ENCODE peak calls at places on chromosomes 7 and 10, in eight cellular contexts. U is K562, R is left ventricle myocardium inferior, Q is HepG2, X is lung, H is mammary epithelial cell, J is endodermal cell, Z is heart right ventricle. V is an unnamed sample.

GRCh38 chr7:71566991-71567390 is 435.0 kb downstream of the GALNT17 start:
- DNase-seq in U (no peak), R (no peak), Q (no peak), X (no peak), H (no peak), J (peak; percentile 26), Z (no peak), V (no peak)

GRCh38 chr10:4803822-4804221 is 22.2 kb upstream of the AKR1E2 start:
- DNase-seq in U (no peak), R (no peak), Q (no peak), X (no peak), H (no peak), J (no peak), Z (no peak), V (no peak)

GRCh38 chr7:154914580-154915380 is 88.1 kb downstream of the PAXIP1 start:
- DNase-seq in U (no peak), R (no peak), Q (no peak), X (no peak), H (no peak), J (peak; percentile 74), Z (no peak), V (no peak)

GRCh38 chr7:73703985-73704639 is 15.4 kb downstream of the STX1A start:
- DNase-seq in U (peak; percentile 95), R (peak; percentile 45), Q (no peak), X (peak; percentile 35), H (no peak), J (peak; percentile 96), Z (peak; percentile 46), V (no peak)

GRCh38 chr10:86073199-86073977 is 293.2 kb downstream of the GRID1 start:
- DNase-seq in U (no peak), R (no peak), Q (no peak), X (no peak), H (no peak), J (peak; percentile 34), Z (no peak), V (peak; percentile 50)

GRCh38 chr10:73251683-73252444 is 580 bp downstream of the MRPS16 start:
- DNase-seq in U (no peak), R (no peak), Q (peak; percentile 69), X (no peak), H (no peak), J (peak; percentile 71), Z (no peak), V (no peak)

GRCh38 chr7:158274996-158275395 is 312.6 kb downstream of the PTPRN2 start:
- DNase-seq in U (no peak), R (no peak), Q (no peak), X (no peak), H (no peak), J (no peak), Z (no peak), V (no peak)

GRCh38 chr7:158016171-158017087 is 571.2 kb downstream of the PTPRN2 start:
- DNase-seq in U (no peak), R (no peak), Q (no peak), X (peak; percentile 42), H (no peak), J (peak; percentile 47), Z (no peak), V (peak; percentile 62)

GRCh38 chr7:158061031-158061630 is 526.5 kb downstream of the PTPRN2 start:
- DNase-seq in U (no peak), R (no peak), Q (no peak), X (no peak), H (no peak), J (no peak), Z (no peak), V (no peak)

GRCh38 chr10:93438796-93439253 is 43.3 kb downstream of the MYOF start:
- DNase-seq in U (peak; percentile 11), R (no peak), Q (no peak), X (peak; percentile 66), H (peak; percentile 91), J (peak; percentile 94), Z (no peak), V (no peak)

GRCh38 chr10:49534670-49535381 is 4.1 kb downstream of the ERCC6 start:
- DNase-seq in U (no peak), R (no peak), Q (no peak), X (no peak), H (peak; percentile 55), J (no peak), Z (no peak), V (no peak)

GRCh38 chr7:155878674-155879073 is 66.4 kb upstream of the SHH start:
- DNase-seq in U (no peak), R (no peak), Q (no peak), X (no peak), H (no peak), J (peak; percentile 26), Z (no peak), V (peak; percentile 5)

GRCh38 chr10:75982611-75983369 is 551.4 kb downstream of the LRMDA start:
- DNase-seq in U (no peak), R (no peak), Q (no peak), X (no peak), H (no peak), J (no peak), Z (no peak), V (no peak)

GRCh38 chr7:26157520-26158105 is 5.6 kb downstream of the NFE2L3 start:
- DNase-seq in U (no peak), R (no peak), Q (no peak), X (no peak), H (no peak), J (no peak), Z (no peak), V (no peak)

GRCh38 chr7:102415685-102416225 is 17.6 kb upstream of the ORAI2 start:
- DNase-seq in U (no peak), R (no peak), Q (no peak), X (no peak), H (no peak), J (no peak), Z (peak; percentile 21), V (no peak)

GRCh38 chr10:124091646-124092269 is 1.6 kb downstream of the CHST15 start:
- DNase-seq in U (no peak), R (peak; percentile 34), Q (no peak), X (peak; percentile 34), H (peak; percentile 41), J (peak; percentile 83), Z (peak; percentile 52), V (no peak)

GRCh38 chr10:79101560-79101971 is 32.8 kb downstream of the ZMIZ1 start:
- DNase-seq in U (no peak), R (no peak), Q (no peak), X (no peak), H (no peak), J (no peak), Z (no peak), V (no peak)

GRCh38 chr7:2929321-2930201 is 85.5 kb upstream of the GNA12 start:
- DNase-seq in U (no peak), R (peak; percentile 7), Q (no peak), X (no peak), H (no peak), J (peak; percentile 54), Z (no peak), V (peak; percentile 21)

GRCh38 chr10:589961-590680 is 99.3 kb downstream of the DIP2C start:
- DNase-seq in U (no peak), R (no peak), Q (no peak), X (no peak), H (no peak), J (no peak), Z (no peak), V (no peak)

DNA sequence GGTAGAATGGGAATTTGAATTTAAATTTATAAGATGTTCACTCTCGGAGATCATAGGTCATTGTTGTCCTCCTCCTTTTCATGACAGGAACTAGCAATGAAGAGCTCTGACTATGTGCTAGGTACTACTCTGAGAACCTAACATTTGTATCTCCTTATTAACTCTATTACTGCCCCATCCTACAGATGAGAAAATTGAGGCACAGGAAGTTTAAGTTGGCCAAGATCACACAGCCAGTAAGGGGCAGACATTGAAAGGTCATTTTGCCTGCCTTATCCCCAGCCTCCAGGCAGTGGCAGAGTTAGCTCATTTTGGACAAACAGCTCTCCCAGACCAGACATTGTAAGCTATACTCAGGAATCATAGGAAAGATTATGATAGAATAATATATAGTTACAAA is 6.0 kb downstream of the SRGN start:
- DNase-seq in U (peak; percentile 61), R (no peak), Q (peak; percentile 9), X (no peak), H (peak; percentile 14), J (no peak), Z (no peak), V (no peak)
- TF ChIP-seq CTCF in U (peak; percentile 42), R (no peak), Q (peak; percentile 61), X (no peak), H (peak; percentile 10), J (no peak), Z (no peak), V (no peak)

GRCh38 chr10:32314588-32314987 is 32.4 kb downstream of the EPC1 start:
- DNase-seq in U (no peak), R (no peak), Q (no peak), X (no peak), H (no peak), J (no peak), Z (no peak), V (no peak)

GRCh38 chr10:32321016-32321631 is 25.8 kb downstream of the EPC1 start:
- DNase-seq in U (no peak), R (no peak), Q (no peak), X (no peak), H (no peak), J (no peak), Z (no peak), V (no peak)

GRCh38 chr10:32318476-32318896 is 28.5 kb downstream of the EPC1 start:
- DNase-seq in U (no peak), R (no peak), Q (no peak), X (no peak), H (no peak), J (no peak), Z (no peak), V (no peak)

GRCh38 chr10:32315426-32315825 is 31.5 kb downstream of the EPC1 start:
- DNase-seq in U (no peak), R (no peak), Q (no peak), X (no peak), H (no peak), J (no peak), Z (no peak), V (no peak)

GRCh38 chr10:32317795-32318194 is 29.2 kb downstream of the EPC1 start:
- DNase-seq in U (no peak), R (no peak), Q (no peak), X (no peak), H (no peak), J (no peak), Z (no peak), V (no peak)
- H3K4me3 ChIP-seq in U (no peak overlapping the region), R (no peak overlapping the region), Q (no peak overlapping the region), X (no peak overlapping the region), H (no peak overlapping the region), J (no peak overlapping the region), Z (no peak overlapping the region), V (no peak overlapping the region)

GRCh38 chr10:7090529-7090928 is 320.3 kb downstream of the SFMBT2 start:
- DNase-seq in U (no peak), R (no peak), Q (no peak), X (no peak), H (no peak), J (no peak), Z (no peak), V (no peak)
- H3K27ac ChIP-seq in U (no peak overlapping the region), R (no peak overlapping the region), Q (no peak overlapping the region), X (no peak overlapping the region), H (no peak overlapping the region), J (no peak overlapping the region), Z (no peak overlapping the region), V (no peak overlapping the region)

DNA sequence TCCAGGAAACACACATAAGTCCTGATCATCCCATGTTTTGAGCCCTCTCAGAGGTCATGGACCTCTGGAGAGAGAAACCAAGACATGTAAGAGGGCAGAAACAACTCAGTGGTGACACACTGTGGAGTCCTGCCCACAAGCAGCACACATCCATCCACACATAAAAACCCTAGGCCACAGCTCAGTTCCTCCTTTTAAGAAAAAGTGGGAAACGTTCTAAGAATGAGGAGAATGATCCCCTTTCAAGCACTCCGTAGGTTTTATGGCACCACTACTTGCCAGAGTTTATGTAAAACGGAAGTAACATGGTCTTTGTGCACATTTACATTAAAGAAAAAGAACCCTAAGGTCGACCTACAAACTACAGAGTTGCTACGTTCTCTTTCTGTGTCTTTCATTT is 19.9 kb downstream of the ATAD1 start:
- DNase-seq in U (no peak), R (no peak), Q (no peak), X (no peak), H (no peak), J (no peak), Z (no peak), V (no peak)
- TF ChIP-seq CTCF in U (no peak), R (no peak), Q (no peak), X (no peak), H (no peak), J (no peak), Z (no peak), V (no peak)

V was measured in coronary artery.